ENCODE peak calls at places on chromosomes 11 and 22, in nine cellular contexts. D is HCT116; B is neuronal stem cell; P is mesendoderm; W is small intestine; H is endothelial cell of umbilical vein; I is SJCRH30; U is BJ; E is CD8-positive, alpha-beta T cell. F is an unnamed sample. For H3K36me3, the result is how much of the 10 kb centered on the place peaks cover.

GRCh38 chr11:17294033-17294432 is 17.5 kb downstream of the NUCB2 start:
- DNase-seq in D (no peak), B (no peak), P (no peak), W (no peak), H (no peak), I (no peak), U (no peak), E (no peak), F (no peak)

GRCh38 chr11:116384407-116384806 is 388.4 kb downstream of the BUD13 start:
- DNase-seq in D (no peak), B (no peak), P (no peak), W (no peak), H (no peak), I (no peak), U (no peak), E (no peak), F (no peak)

GRCh38 chr11:118633979-118634378 is 26.6 kb downstream of the PHLDB1 start:
- DNase-seq in D (no peak), B (no peak), P (no peak), W (no peak), H (no peak), I (no peak), U (no peak), E (no peak), F (no peak)

GRCh38 chr11:5553347-5553746 is 5.0 kb upstream of the OR52H1 start:
- DNase-seq in D (no peak), B (no peak), P (no peak), W (no peak), H (no peak), I (no peak), U (no peak), E (no peak), F (no peak)

GRCh38 chr22:22408731-22409696 is 99.5 kb downstream of the ZNF280B start:
- DNase-seq in D (peak), B (peak), P (peak), W (peak), H (no peak), I (peak), U (no peak), E (no peak), F (no peak)

GRCh38 chr11:67238894-67239794 is 27.1 kb upstream of the GRK2 start:
- DNase-seq in D (no peak), B (no peak), P (peak), W (no peak), H (peak), I (peak), U (no peak), E (no peak), F (no peak)

GRCh38 chr11:70763606-70764005 is 365.3 kb downstream of the CTTN start:
- DNase-seq in D (no peak), B (no peak), P (no peak), W (no peak), H (no peak), I (no peak), U (peak), E (no peak), F (peak)

GRCh38 chr11:47241740-47242400 is 6.7 kb downstream of the ACP2 start:
- DNase-seq in D (no peak), B (no peak), P (no peak), W (no peak), H (no peak), I (no peak), U (no peak), E (no peak), F (no peak)

GRCh38 chr11:121586727-121587126 is 134.0 kb upstream of the SORL1-AS1 start:
- DNase-seq in D (no peak), B (no peak), P (no peak), W (peak), H (no peak), I (no peak), U (no peak), E (no peak), F (peak)

GRCh38 chr11:25593221-25593620 is 738.7 kb upstream of the ANO3 start:
- DNase-seq in D (no peak), B (no peak), P (no peak), W (no peak), H (no peak), I (no peak), U (no peak), E (no peak), F (no peak)

GRCh38 chr22:29581799-29582198 is 886 bp upstream of the NIPSNAP1 start:
- DNase-seq in D (no peak), B (no peak), P (no peak), W (peak), H (no peak), I (no peak), U (no peak), E (no peak), F (peak)

GRCh38 chr22:43060213-43060612 is 29.0 kb downstream of the TTLL1 start:
- DNase-seq in D (no peak), B (peak), P (peak), W (peak), H (peak), I (peak), U (no peak), E (peak), F (peak)

GRCh38 chr22:30863161-30863833 is 105.3 kb downstream of the MORC2 start:
- DNase-seq in D (no peak), B (no peak), P (peak), W (peak), H (no peak), I (no peak), U (no peak), E (no peak), F (peak)

GRCh38 chr11:2120359-2121100 is 18.7 kb downstream of the IGF2 start:
- DNase-seq in D (no peak), B (no peak), P (peak), W (no peak), H (no peak), I (no peak), U (no peak), E (no peak), F (peak)

GRCh38 chr11:117861151-117862018 is 15.1 kb downstream of the FXYD6 start:
- DNase-seq in D (no peak), B (peak), P (peak), W (no peak), H (peak), I (peak), U (no peak), E (no peak), F (no peak)

GRCh38 chr22:27775698-27776409 is 25.7 kb downstream of the MN1 start:
- DNase-seq in D (no peak), B (peak), P (no peak), W (no peak), H (no peak), I (peak), U (no peak), E (no peak), F (no peak)

GRCh38 chr11:91730071-91730470 is 494.5 kb upstream of the FAT3 start:
- DNase-seq in D (no peak), B (no peak), P (peak), W (peak), H (no peak), I (peak), U (no peak), E (no peak), F (no peak)

GRCh38 chr11:128964463-128964930 is 21.8 kb upstream of the TP53AIP1 start:
- DNase-seq in D (no peak), B (no peak), P (peak), W (no peak), H (peak), I (no peak), U (no peak), E (no peak), F (no peak)

GRCh38 chr22:46451741-46452140 is 85.7 kb downstream of the CELSR1 start:
- DNase-seq in D (no peak), B (no peak), P (no peak), W (no peak), H (no peak), I (no peak), U (no peak), E (no peak), F (no peak)

GRCh38 chr11:114562166-114562916 is 2.7 kb upstream of the NXPE1 start:
- DNase-seq in D (no peak), B (no peak), P (peak), W (peak), H (peak), I (no peak), U (peak), E (no peak), F (no peak)

GRCh38 chr11:10673476-10674062 is 20.0 kb downstream of the IRAG1 start:
- DNase-seq in D (no peak), B (no peak), P (no peak), W (no peak), H (no peak), I (no peak), U (no peak), E (no peak), F (no peak)

GRCh38 chr11:72635309-72635915 is 38.8 kb downstream of the PDE2A start:
- DNase-seq in D (no peak), B (no peak), P (no peak), W (no peak), H (no peak), I (no peak), U (no peak), E (no peak), F (no peak)

GRCh38 chr22:38262051-38262795 is 10.6 kb downstream of the TMEM184B start:
- DNase-seq in D (no peak), B (no peak), P (peak), W (peak), H (peak), I (peak), U (no peak), E (peak), F (peak)

GRCh38 chr22:50612715-50613221 is 12.2 kb downstream of the MAPK8IP2 start:
- DNase-seq in D (no peak), B (no peak), P (peak), W (peak), H (no peak), I (no peak), U (no peak), E (no peak), F (peak)

GRCh38 chr11:1762537-1763302 is 1.0 kb downstream of the CTSD start:
- DNase-seq in D (peak), B (no peak), P (no peak), W (peak), H (no peak), I (no peak), U (no peak), E (no peak), F (no peak)

DNA sequence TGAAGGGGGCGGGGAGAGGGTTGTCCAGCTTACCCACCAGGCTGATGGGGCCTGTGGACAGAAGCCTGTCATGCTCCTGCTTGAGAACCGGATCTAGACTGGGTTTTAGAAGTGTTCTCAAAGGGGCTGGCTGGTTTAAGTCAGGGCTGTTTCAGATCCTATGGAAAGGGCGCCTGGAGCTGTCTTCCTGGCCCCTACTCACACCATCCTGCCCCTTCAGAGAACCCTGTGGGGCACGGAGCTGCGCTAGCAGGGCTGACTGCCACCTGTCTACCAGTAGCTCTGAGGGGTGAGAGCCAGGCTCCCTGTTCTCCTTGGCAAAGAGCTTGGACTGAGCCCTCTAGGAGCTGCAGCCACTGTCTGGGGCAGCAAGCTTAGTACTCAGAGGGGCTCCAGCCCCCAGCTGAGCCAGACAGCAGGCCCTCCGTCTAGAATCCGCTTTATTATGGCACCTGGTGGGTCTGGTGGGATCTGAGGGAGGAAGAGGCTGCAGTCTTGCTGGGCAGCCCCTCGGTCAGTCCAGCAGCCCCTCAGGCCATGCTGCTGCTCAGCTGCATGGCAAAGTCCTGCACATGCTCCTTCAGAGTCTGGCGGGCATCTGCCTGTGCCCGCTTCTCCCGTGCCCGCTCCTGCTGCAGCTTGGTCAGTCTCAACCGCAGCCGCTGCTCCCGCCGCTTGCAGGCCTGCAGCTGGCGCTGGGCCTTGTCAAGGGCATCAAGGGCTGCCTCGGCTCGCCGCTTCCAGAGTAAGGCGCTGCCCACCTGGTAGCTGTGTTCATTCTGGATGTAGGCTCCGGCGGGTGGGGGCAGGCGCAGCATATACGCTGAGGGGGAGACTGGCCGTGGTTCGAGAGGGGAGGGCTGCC is 2.3 kb downstream of the THAP7 start:
- DNase-seq in D (no peak), B (no peak), P (no peak), W (no peak), H (no peak), I (no peak), U (no peak), E (no peak), F (no peak)
- H3K4me3 ChIP-seq in D (no peak), B (no peak), P (no peak), W (no peak), H (no peak), I (no peak), U (no peak), E (no peak), F (no peak)

GRCh38 chr11:120424185-120424969 is 87.2 kb upstream of the GRIK4 start:
- DNase-seq in D (no peak), B (no peak), P (no peak), W (peak), H (peak), I (no peak), U (no peak), E (no peak), F (no peak)
- H3K36me3 ChIP-seq in D (under half), B (half or more), P (under half), W (under half), H (under half), I (under half), U (under half), E (under half), F (under half)

DNA sequence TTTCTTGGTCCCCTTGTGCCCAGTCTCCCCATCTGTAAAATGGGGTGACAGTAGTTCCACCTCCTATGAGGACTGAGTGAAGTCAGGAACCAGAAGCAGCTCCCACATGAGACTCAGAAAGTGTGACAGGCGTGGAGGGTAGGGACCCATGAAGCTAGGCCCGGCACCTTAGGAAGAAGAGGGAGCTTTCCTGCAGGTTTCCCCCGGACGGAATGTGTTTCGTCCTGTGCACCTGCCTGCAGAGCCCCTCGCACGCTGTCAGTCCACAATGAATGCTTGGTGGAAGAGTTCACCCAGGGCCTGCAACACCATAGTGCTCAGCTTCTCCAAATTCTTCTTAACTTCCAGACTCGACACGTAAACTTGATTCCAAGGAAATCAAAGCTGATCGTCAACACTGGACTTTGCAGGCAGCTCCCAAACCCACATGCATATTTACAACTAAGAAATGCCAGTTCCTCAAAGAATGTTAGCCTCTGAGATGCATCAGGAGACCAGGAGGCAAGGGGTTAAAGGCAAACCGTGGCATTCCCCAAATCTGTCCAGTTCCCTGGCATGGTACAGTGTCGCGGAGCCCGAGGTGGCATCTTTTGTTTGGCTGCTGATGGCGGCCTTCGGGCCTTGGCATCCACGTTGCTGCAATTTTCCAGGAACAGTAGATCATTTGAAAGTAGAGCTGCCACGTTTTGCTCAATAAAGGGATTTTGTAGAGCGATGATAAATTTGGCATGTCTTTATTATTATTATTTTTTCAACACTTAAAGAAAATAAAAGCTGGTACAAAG is 15.4 kb downstream of the LRP5 start:
- DNase-seq in D (no peak), B (no peak), P (no peak), W (no peak), H (no peak), I (no peak), U (no peak), E (no peak), F (no peak)
- H3K4me3 ChIP-seq in D (no peak), B (no peak), P (no peak), W (no peak), H (no peak), I (no peak), U (no peak), E (no peak), F (no peak)

GRCh38 chr11:133249530-133249929 is 282.8 kb downstream of the OPCML start:
- DNase-seq in D (no peak), B (no peak), P (no peak), W (no peak), H (no peak), I (no peak), U (no peak), E (no peak), F (no peak)
- H3K36me3 ChIP-seq in D (under half), B (under half), P (under half), W (under half), H (under half), I (under half), U (under half), E (under half), F (under half)

DNA sequence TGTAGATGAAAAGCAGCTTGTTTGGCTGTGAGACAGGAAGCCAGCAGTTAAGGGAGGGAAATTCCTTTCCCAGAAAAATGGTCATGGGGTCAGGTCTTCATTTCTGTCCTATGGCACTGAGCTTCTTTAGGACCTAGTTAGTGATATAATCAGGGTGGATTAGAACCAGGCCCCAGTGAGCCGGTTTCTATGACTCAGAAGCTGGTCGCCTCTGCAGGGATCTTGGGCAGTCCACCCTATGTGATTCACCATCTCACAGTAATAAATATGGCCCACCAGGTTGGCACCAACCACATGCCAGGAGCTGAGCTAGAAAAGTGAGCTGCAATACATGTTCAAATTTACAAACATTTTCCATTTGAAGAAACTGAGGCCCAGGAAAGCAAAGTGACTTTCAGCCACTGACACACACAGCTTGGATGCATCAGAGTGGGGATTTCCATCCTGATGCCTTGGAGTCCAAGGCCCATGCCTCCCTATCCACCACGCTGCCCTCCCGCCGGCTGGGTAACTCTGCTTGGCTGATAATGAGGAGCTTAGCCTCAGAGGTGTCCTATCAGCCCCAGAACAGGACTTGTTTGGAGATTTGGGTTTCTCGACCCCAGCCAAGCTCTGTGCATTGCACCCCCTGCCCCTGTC is 42.0 kb downstream of the CD82 start:
- DNase-seq in D (no peak), B (no peak), P (no peak), W (no peak), H (no peak), I (no peak), U (no peak), E (no peak), F (no peak)
- H3K4me3 ChIP-seq in D (no peak), B (no peak), P (no peak), W (no peak), H (no peak), I (no peak), U (no peak), E (no peak), F (no peak)

GRCh38 chr11:83181815-83182214 is 11.7 kb upstream of the ANKRD42 start:
- DNase-seq in D (no peak), B (no peak), P (no peak), W (no peak), H (no peak), I (no peak), U (no peak), E (no peak), F (no peak)
- H3K36me3 ChIP-seq in D (half or more), B (half or more), P (under half), W (under half), H (under half), I (half or more), U (under half), E (under half), F (under half)

DNA sequence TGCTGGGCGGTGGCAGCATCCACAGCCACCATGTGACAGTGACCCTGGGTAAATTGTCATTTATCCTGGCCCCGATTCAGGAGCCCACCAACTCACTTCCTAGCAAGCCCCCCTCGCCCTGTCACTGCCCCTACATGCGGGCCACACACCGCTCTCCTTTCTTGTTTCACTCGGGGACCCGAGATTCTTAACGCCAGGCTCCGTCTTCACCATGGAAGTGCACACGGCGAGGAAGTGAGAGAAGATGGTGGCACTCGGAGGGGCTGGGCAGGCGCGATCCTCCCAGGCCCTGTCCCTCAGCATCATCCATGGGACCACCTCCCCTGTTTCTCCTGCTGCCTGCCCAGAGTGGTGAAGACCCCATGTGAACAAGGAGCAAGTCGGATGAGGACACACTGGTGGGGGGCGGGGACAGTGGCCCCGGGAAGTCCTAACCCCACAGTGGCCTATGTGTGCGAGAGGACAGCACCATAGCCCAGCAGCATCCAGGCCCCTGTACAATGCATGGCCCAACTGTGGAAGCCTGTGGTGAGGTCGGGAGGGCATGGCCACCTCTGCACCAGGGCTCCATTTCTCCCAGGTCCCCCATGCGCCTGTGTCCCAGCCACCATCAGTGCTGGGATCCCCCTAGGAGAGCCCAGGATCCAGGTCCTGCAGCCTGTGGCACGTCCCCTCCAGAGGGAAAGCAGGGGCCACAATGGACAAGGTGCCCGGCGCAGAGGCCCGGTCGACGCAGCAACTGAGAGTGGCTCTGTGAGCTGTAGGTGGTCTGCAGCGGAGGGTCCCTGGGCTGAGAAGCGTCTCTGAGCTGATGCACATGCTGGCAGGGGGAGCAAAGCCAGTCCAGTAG is 262.8 kb downstream of the BRD1 start:
- DNase-seq in D (no peak), B (no peak), P (no peak), W (no peak), H (no peak), I (no peak), U (no peak), E (no peak), F (no peak)
- H3K4me3 ChIP-seq in D (no peak), B (no peak), P (no peak), W (no peak), H (no peak), I (no peak), U (no peak), E (no peak), F (no peak)

DNA sequence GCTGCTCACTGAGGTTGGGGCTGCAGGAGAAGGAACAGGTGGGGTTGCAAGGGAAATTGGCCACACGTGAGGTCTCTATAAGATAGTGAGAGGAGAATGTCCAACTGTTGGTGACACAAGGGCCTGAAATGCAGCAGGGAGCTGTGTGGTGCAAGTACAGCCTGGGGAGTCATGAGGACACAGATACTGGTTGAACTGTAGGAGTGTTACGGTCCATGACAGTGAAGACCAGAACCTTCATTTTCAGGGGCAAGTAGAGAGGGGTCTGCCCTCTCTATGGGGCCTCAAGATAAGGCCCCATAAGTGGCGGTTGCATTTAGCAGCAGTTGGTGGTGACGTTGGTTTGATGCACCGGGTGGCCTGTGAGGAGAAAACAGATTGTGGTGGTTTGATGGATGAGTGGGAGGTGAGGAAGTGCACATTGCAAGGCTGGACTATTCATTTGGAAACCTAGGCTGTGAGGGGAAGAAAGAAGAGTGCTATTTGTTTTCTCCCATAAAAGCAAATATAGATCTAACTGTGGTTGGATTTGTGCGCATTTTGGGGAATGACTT is 39.4 kb downstream of the MICAL2 start:
- DNase-seq in D (no peak), B (no peak), P (no peak), W (no peak), H (no peak), I (no peak), U (no peak), E (no peak), F (no peak)
- H3K36me3 ChIP-seq in D (under half), B (under half), P (under half), W (under half), H (under half), I (under half), U (under half), E (under half), F (under half)

F was measured in Caco-2.